ENCODE peak calls at places on chromosome 21, in ten cellular contexts. M is testis, Z is epithelial cell of prostate, D is heart right ventricle, Y is dorsolateral prefrontal cortex, J is left ventricle myocardium inferior, B is SK-N-SH, G is endothelial cell of umbilical vein, S is colonic mucosa, I is heart left ventricle. Q is an unnamed sample.

GRCh38 chr21:33901421-33902288 is 13.9 kb downstream of the ATP5PO start:
- DNase-seq in M (peak), Z (peak), D (peak), Y (peak), J (no peak), B (peak), G (peak), S (no peak), I (no peak), Q (peak)

GRCh38 chr21:39676054-39676771 is 63.5 kb downstream of the B3GALT5 start:
- DNase-seq in M (no peak), Z (peak), D (peak), Y (no peak), J (peak), B (peak), G (no peak), S (no peak), I (peak), Q (no peak)

GRCh38 chr21:28521932-28522826 is 470.5 kb downstream of the LTN1 start:
- DNase-seq in M (peak), Z (no peak), D (no peak), Y (no peak), J (no peak), B (peak), G (peak), S (no peak), I (no peak), Q (no peak)

GRCh38 chr21:35046880-35047229 is 2.2 kb downstream of the RUNX1 start:
- DNase-seq in M (no peak), Z (no peak), D (no peak), Y (no peak), J (no peak), B (no peak), G (no peak), S (no peak), I (peak), Q (no peak)

GRCh38 chr21:29164330-29164942 is 34.0 kb downstream of the MAP3K7CL start:
- DNase-seq in M (no peak), Z (no peak), D (no peak), Y (no peak), J (no peak), B (peak), G (peak), S (no peak), I (no peak), Q (no peak)

GRCh38 chr21:17759546-17760178 is 59.5 kb downstream of the C21orf91 start:
- DNase-seq in M (no peak), Z (no peak), D (no peak), Y (no peak), J (no peak), B (no peak), G (no peak), S (no peak), I (no peak), Q (no peak)

GRCh38 chr21:29508311-29508710 is 209.6 kb downstream of the BACH1 start:
- DNase-seq in M (no peak), Z (no peak), D (no peak), Y (no peak), J (no peak), B (no peak), G (no peak), S (no peak), I (no peak), Q (no peak)

GRCh38 chr21:29338256-29338655 is 39.5 kb downstream of the BACH1 start:
- DNase-seq in M (no peak), Z (no peak), D (no peak), Y (no peak), J (no peak), B (no peak), G (no peak), S (no peak), I (no peak), Q (no peak)

GRCh38 chr21:28791595-28792282 is 200.9 kb downstream of the LTN1 start:
- DNase-seq in M (no peak), Z (no peak), D (no peak), Y (no peak), J (no peak), B (no peak), G (no peak), S (no peak), I (no peak), Q (no peak)

GRCh38 chr21:33971492-33972013 is 55.9 kb upstream of the ATP5PO start:
- DNase-seq in M (no peak), Z (peak), D (no peak), Y (no peak), J (no peak), B (no peak), G (peak), S (peak), I (no peak), Q (no peak)

GRCh38 chr21:34734696-34735095 is 65.9 kb downstream of the CLIC6 start:
- DNase-seq in M (no peak), Z (peak), D (no peak), Y (no peak), J (no peak), B (no peak), G (no peak), S (no peak), I (no peak), Q (no peak)

GRCh38 chr21:44304846-44305245 is 5.0 kb downstream of the PFKL start:
- DNase-seq in M (peak), Z (no peak), D (no peak), Y (peak), J (no peak), B (peak), G (peak), S (peak), I (no peak), Q (peak)

GRCh38 chr21:34592120-34592561 is 22.8 kb downstream of the RCAN1 start:
- DNase-seq in M (peak), Z (no peak), D (peak), Y (no peak), J (peak), B (no peak), G (no peak), S (peak), I (peak), Q (no peak)

GRCh38 chr21:37766104-37766503 is 150.2 kb downstream of the KCNJ6 start:
- DNase-seq in M (no peak), Z (no peak), D (no peak), Y (no peak), J (no peak), B (no peak), G (no peak), S (no peak), I (no peak), Q (no peak)

GRCh38 chr21:16837319-16837718 is 675.5 kb upstream of the CXADR start:
- DNase-seq in M (no peak), Z (no peak), D (no peak), Y (no peak), J (no peak), B (no peak), G (no peak), S (no peak), I (no peak), Q (no peak)

GRCh38 chr21:32562426-32562825 is 22.9 kb downstream of the TCP10L start:
- DNase-seq in M (peak), Z (no peak), D (peak), Y (no peak), J (no peak), B (no peak), G (peak), S (no peak), I (peak), Q (no peak)

GRCh38 chr21:31473685-31474345 is 129.8 kb upstream of the TIAM1 start:
- DNase-seq in M (no peak), Z (no peak), D (no peak), Y (no peak), J (no peak), B (no peak), G (no peak), S (no peak), I (no peak), Q (no peak)

GRCh38 chr21:28336299-28336698 is 656.4 kb downstream of the LTN1 start:
- DNase-seq in M (peak), Z (peak), D (peak), Y (no peak), J (no peak), B (peak), G (peak), S (no peak), I (no peak), Q (no peak)

GRCh38 chr21:28342229-28342810 is 650.4 kb downstream of the LTN1 start:
- DNase-seq in M (no peak), Z (no peak), D (no peak), Y (no peak), J (no peak), B (no peak), G (no peak), S (no peak), I (no peak), Q (no peak)

GRCh38 chr21:34871026-34871908 is 177.8 kb downstream of the RUNX1 start:
- DNase-seq in M (no peak), Z (no peak), D (no peak), Y (no peak), J (no peak), B (no peak), G (no peak), S (no peak), I (no peak), Q (no peak)

GRCh38 chr21:44065428-44065827 is 41.8 kb upstream of the PWP2 start:
- DNase-seq in M (no peak), Z (no peak), D (no peak), Y (no peak), J (no peak), B (no peak), G (no peak), S (no peak), I (no peak), Q (no peak)

GRCh38 chr21:17370750-17371325 is 142.0 kb upstream of the CXADR start:
- DNase-seq in M (no peak), Z (no peak), D (no peak), Y (no peak), J (no peak), B (no peak), G (no peak), S (no peak), I (no peak), Q (no peak)

GRCh38 chr21:16287060-16287459 is 557.3 kb downstream of the USP25 start:
- DNase-seq in M (no peak), Z (no peak), D (no peak), Y (no peak), J (no peak), B (no peak), G (no peak), S (no peak), I (no peak), Q (no peak)

GRCh38 chr21:26966360-26966977 is 419 bp downstream of the ADAMTS5 start:
- DNase-seq in M (peak), Z (no peak), D (no peak), Y (no peak), J (no peak), B (no peak), G (no peak), S (no peak), I (peak), Q (peak)

GRCh38 chr21:25638634-25639166 is 358 bp upstream of the JAM2 start:
- DNase-seq in M (no peak), Z (no peak), D (no peak), Y (no peak), J (no peak), B (no peak), G (peak), S (no peak), I (no peak), Q (no peak)

GRCh38 chr21:33836408-33836807 is 79.2 kb downstream of the ATP5PO start:
- DNase-seq in M (no peak), Z (no peak), D (no peak), Y (no peak), J (no peak), B (no peak), G (no peak), S (no peak), I (no peak), Q (no peak)

GRCh38 chr21:33478858-33479678 is 706 bp downstream of the TMEM50B start:
- DNase-seq in M (peak), Z (no peak), D (peak), Y (no peak), J (no peak), B (peak), G (peak), S (peak), I (peak), Q (no peak)

GRCh38 chr21:26686278-26686677 is 113.2 kb upstream of the CYYR1 start:
- DNase-seq in M (no peak), Z (peak), D (no peak), Y (no peak), J (no peak), B (peak), G (peak), S (no peak), I (no peak), Q (no peak)

GRCh38 chr21:44710294-44710665 is 1.1 kb downstream of the TSPEAR start:
- DNase-seq in M (no peak), Z (no peak), D (no peak), Y (no peak), J (no peak), B (peak), G (no peak), S (no peak), I (no peak), Q (no peak)

GRCh38 chr21:27649746-27650145 is 682.9 kb upstream of the ADAMTS5 start:
- DNase-seq in M (no peak), Z (no peak), D (no peak), Y (no peak), J (no peak), B (no peak), G (no peak), S (no peak), I (no peak), Q (no peak)

GRCh38 chr21:39014751-39015150 is 168.5 kb downstream of the PSMG1 start:
- DNase-seq in M (no peak), Z (peak), D (no peak), Y (no peak), J (no peak), B (no peak), G (no peak), S (no peak), I (no peak), Q (no peak)

GRCh38 chr21:15559612-15560011 is 170.2 kb upstream of the USP25 start:
- DNase-seq in M (no peak), Z (no peak), D (no peak), Y (no peak), J (no peak), B (no peak), G (no peak), S (no peak), I (no peak), Q (no peak)

GRCh38 chr21:38323721-38324591 is 67.2 kb downstream of the KCNJ15 start:
- DNase-seq in M (no peak), Z (peak), D (no peak), Y (no peak), J (no peak), B (no peak), G (no peak), S (no peak), I (no peak), Q (no peak)

GRCh38 chr21:14773777-14774345 is 227.7 kb upstream of the SAMSN1 start:
- DNase-seq in M (peak), Z (peak), D (peak), Y (peak), J (peak), B (peak), G (peak), S (peak), I (peak), Q (no peak)

GRCh38 chr21:29145837-29146453 is 15.5 kb downstream of the MAP3K7CL start:
- DNase-seq in M (peak), Z (peak), D (no peak), Y (no peak), J (no peak), B (no peak), G (peak), S (no peak), I (no peak), Q (no peak)

GRCh38 chr21:19322360-19322759 is 918.8 kb upstream of the TMPRSS15 start:
- DNase-seq in M (no peak), Z (no peak), D (no peak), Y (no peak), J (no peak), B (no peak), G (no peak), S (no peak), I (no peak), Q (no peak)

GRCh38 chr21:46048926-46049889 is 48.7 kb upstream of the COL6A2 start:
- DNase-seq in M (peak), Z (peak), D (peak), Y (no peak), J (peak), B (no peak), G (no peak), S (peak), I (peak), Q (no peak)
- H3K27ac ChIP-seq in M (peak), Z (peak), D (peak), Y (peak), J (peak), B (no peak), G (no peak), S (peak), I (peak), Q (peak)

GRCh38 chr21:45862544-45863207 is 118.9 kb upstream of the COL6A1 start:
- DNase-seq in M (no peak), Z (no peak), D (no peak), Y (no peak), J (no peak), B (no peak), G (no peak), S (no peak), I (no peak), Q (no peak)

GRCh38 chr21:45865106-45865835 is 116.3 kb upstream of the COL6A1 start:
- DNase-seq in M (no peak), Z (peak), D (no peak), Y (peak), J (no peak), B (no peak), G (no peak), S (no peak), I (no peak), Q (no peak)

GRCh38 chr21:45864436-45864835 is 117.1 kb upstream of the COL6A1 start:
- DNase-seq in M (no peak), Z (no peak), D (no peak), Y (no peak), J (no peak), B (no peak), G (no peak), S (no peak), I (no peak), Q (no peak)

GRCh38 chr21:45863267-45863666 is 118.3 kb upstream of the COL6A1 start:
- DNase-seq in M (peak), Z (no peak), D (no peak), Y (no peak), J (no peak), B (no peak), G (no peak), S (no peak), I (no peak), Q (no peak)

GRCh38 chr21:45863751-45864150 is 117.8 kb upstream of the COL6A1 start:
- DNase-seq in M (no peak), Z (no peak), D (no peak), Y (no peak), J (no peak), B (no peak), G (no peak), S (no peak), I (no peak), Q (no peak)
- H3K27ac ChIP-seq in M (no peak), Z (no peak), D (no peak), Y (no peak), J (no peak), B (no peak), G (no peak), S (no peak), I (no peak), Q (no peak)

GRCh38 chr21:36732761-36733160 is 33.8 kb downstream of the SIM2 start:
- DNase-seq in M (no peak), Z (no peak), D (no peak), Y (no peak), J (no peak), B (no peak), G (no peak), S (no peak), I (no peak), Q (no peak)

GRCh38 chr21:36733857-36734256 is 34.9 kb downstream of the SIM2 start:
- DNase-seq in M (no peak), Z (no peak), D (no peak), Y (peak), J (no peak), B (no peak), G (no peak), S (no peak), I (no peak), Q (no peak)

GRCh38 chr21:36735724-36736310 is 36.9 kb downstream of the SIM2 start:
- DNase-seq in M (no peak), Z (no peak), D (no peak), Y (no peak), J (no peak), B (peak), G (no peak), S (no peak), I (no peak), Q (no peak)

GRCh38 chr21:36734367-36735200 is 35.7 kb downstream of the SIM2 start:
- DNase-seq in M (no peak), Z (no peak), D (no peak), Y (no peak), J (no peak), B (no peak), G (no peak), S (no peak), I (no peak), Q (no peak)

GRCh38 chr21:36735201-36735515 is 36.2 kb downstream of the SIM2 start:
- DNase-seq in M (no peak), Z (no peak), D (no peak), Y (no peak), J (no peak), B (no peak), G (no peak), S (no peak), I (no peak), Q (no peak)
- H3K27ac ChIP-seq in M (no peak), Z (no peak), D (no peak), Y (no peak), J (no peak), B (no peak), G (no peak), S (no peak), I (no peak), Q (no peak)

GRCh38 chr21:42439284-42440186 is 35.8 kb downstream of the UBASH3A start:
- DNase-seq in M (no peak), Z (no peak), D (no peak), Y (no peak), J (no peak), B (no peak), G (no peak), S (no peak), I (no peak), Q (no peak)
- H3K27ac ChIP-seq in M (no peak), Z (no peak), D (no peak), Y (no peak), J (no peak), B (no peak), G (no peak), S (no peak), I (no peak), Q (no peak)

GRCh38 chr21:36428789-36429671 is 43.8 kb downstream of the CHAF1B start:
- DNase-seq in M (no peak), Z (no peak), D (no peak), Y (no peak), J (no peak), B (no peak), G (peak), S (no peak), I (no peak), Q (no peak)
- H3K27ac ChIP-seq in M (peak), Z (peak), D (peak), Y (peak), J (peak), B (no peak), G (peak), S (no peak), I (peak), Q (peak)

DNA sequence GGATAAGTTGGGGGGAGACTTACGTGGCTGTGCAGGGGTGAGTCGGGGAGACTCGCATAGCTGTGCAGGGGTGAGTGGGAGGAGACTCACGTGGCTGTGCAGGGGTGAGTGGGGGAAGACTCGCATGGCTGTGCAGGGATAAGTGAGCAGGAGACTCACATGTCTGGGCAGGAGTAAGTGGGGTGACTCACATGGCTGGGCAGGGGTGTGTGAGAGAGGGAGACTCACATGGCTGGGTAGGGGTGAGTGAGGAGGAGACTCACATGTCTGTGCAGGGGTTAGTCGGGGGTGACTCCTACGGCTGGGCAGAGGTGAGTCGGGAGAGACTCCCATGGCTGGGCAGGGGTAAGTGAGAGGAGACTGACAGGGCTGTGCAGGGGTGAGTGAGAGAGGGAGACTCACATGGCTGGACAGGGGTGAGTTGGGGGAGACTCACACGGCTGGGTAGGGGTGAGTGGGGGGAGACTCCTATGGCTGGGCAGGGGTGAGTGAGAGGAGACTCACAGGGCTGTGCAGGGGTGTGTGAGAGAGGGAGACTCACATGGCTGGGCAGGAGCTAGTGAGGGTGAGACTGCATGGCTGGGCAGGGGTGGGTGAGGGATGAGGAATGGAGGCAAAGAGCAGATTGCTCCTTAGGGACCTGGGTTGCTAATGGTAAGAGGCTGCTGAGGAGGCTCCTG is 56.0 kb upstream of the ABCG1 start:
- DNase-seq in M (no peak), Z (no peak), D (no peak), Y (peak), J (no peak), B (no peak), G (no peak), S (no peak), I (no peak), Q (no peak)
- H3K27ac ChIP-seq in M (no peak), Z (no peak), D (no peak), Y (no peak), J (no peak), B (no peak), G (no peak), S (no peak), I (no peak), Q (no peak)

Q was measured in caudate nucleus.